ENCODE peak calls at places on chromosomes 7 and 10, in seven cellular contexts. One of them, this sample, is unnamed.

GRCh38 chr10:47049906-47050305 is 138.7 kb downstream of the PTPN20 start:
- DNase-seq in PC-3: no peak
- DNase-seq in neural progenitor cell: no peak
- DNase-seq in PC-9: no peak
- DNase-seq in CD4-positive, alpha-beta T cell: no peak
- DNase-seq in gastrocnemius medialis: no peak
- DNase-seq in A549: no peak
- DNase-seq in this sample: no peak

GRCh38 chr7:27745064-27745583 is 5.2 kb downstream of the TAX1BP1 start:
- DNase-seq in PC-3: peak; percentile 79
- DNase-seq in neural progenitor cell: peak; percentile 18
- DNase-seq in PC-9: peak; percentile 47
- DNase-seq in CD4-positive, alpha-beta T cell: no peak
- DNase-seq in gastrocnemius medialis: no peak
- DNase-seq in A549: peak; percentile 67
- DNase-seq in this sample: peak; percentile 51

GRCh38 chr7:34039033-34039432 is 133.7 kb downstream of the BMPER start:
- DNase-seq in PC-3: no peak
- DNase-seq in neural progenitor cell: no peak
- DNase-seq in PC-9: no peak
- DNase-seq in CD4-positive, alpha-beta T cell: no peak
- DNase-seq in gastrocnemius medialis: no peak
- DNase-seq in A549: no peak
- DNase-seq in this sample: no peak

GRCh38 chr7:156113733-156114132 is 301.5 kb upstream of the SHH start:
- DNase-seq in PC-3: peak; percentile 9
- DNase-seq in neural progenitor cell: no peak
- DNase-seq in PC-9: no peak
- DNase-seq in CD4-positive, alpha-beta T cell: no peak
- DNase-seq in gastrocnemius medialis: no peak
- DNase-seq in A549: no peak
- DNase-seq in this sample: no peak

GRCh38 chr10:124545346-124545745 is 83.7 kb downstream of the LHPP start:
- DNase-seq in PC-3: no peak
- DNase-seq in neural progenitor cell: no peak
- DNase-seq in PC-9: no peak
- DNase-seq in CD4-positive, alpha-beta T cell: no peak
- DNase-seq in gastrocnemius medialis: no peak
- DNase-seq in A549: no peak
- DNase-seq in this sample: no peak

GRCh38 chr7:29408841-29409243 is 154.8 kb upstream of the PRR15 start:
- DNase-seq in PC-3: peak; percentile 94
- DNase-seq in neural progenitor cell: peak; percentile 79
- DNase-seq in PC-9: peak; percentile 55
- DNase-seq in CD4-positive, alpha-beta T cell: peak; percentile 33
- DNase-seq in gastrocnemius medialis: no peak
- DNase-seq in A549: peak; percentile 71
- DNase-seq in this sample: peak; percentile 16

GRCh38 chr10:1409359-1409750 is 328.0 kb downstream of the ADARB2 start:
- DNase-seq in PC-3: no peak
- DNase-seq in neural progenitor cell: no peak
- DNase-seq in PC-9: no peak
- DNase-seq in CD4-positive, alpha-beta T cell: no peak
- DNase-seq in gastrocnemius medialis: no peak
- DNase-seq in A549: no peak
- DNase-seq in this sample: no peak

GRCh38 chr7:127252380-127252718 is 392 bp downstream of the GRM8 start:
- DNase-seq in PC-3: no peak
- DNase-seq in neural progenitor cell: peak; percentile 12
- DNase-seq in PC-9: no peak
- DNase-seq in CD4-positive, alpha-beta T cell: no peak
- DNase-seq in gastrocnemius medialis: no peak
- DNase-seq in A549: no peak
- DNase-seq in this sample: no peak

GRCh38 chr7:34675749-34676374 is 17.8 kb downstream of the NPSR1 start:
- DNase-seq in PC-3: peak; percentile 49
- DNase-seq in neural progenitor cell: peak; percentile 60
- DNase-seq in PC-9: peak; percentile 15
- DNase-seq in CD4-positive, alpha-beta T cell: no peak
- DNase-seq in gastrocnemius medialis: no peak
- DNase-seq in A549: peak; percentile 48
- DNase-seq in this sample: no peak

GRCh38 chr7:98360221-98361124 is 40.4 kb downstream of the BAIAP2L1 start:
- DNase-seq in PC-3: no peak
- DNase-seq in neural progenitor cell: peak; percentile 22
- DNase-seq in PC-9: peak; percentile 82
- DNase-seq in CD4-positive, alpha-beta T cell: no peak
- DNase-seq in gastrocnemius medialis: no peak
- DNase-seq in A549: peak; percentile 61
- DNase-seq in this sample: no peak

GRCh38 chr7:75732764-75733630 is 5.7 kb downstream of the HIP1 start:
- DNase-seq in PC-3: peak; percentile 52
- DNase-seq in neural progenitor cell: no peak
- DNase-seq in PC-9: no peak
- DNase-seq in CD4-positive, alpha-beta T cell: no peak
- DNase-seq in gastrocnemius medialis: peak; percentile 30
- DNase-seq in A549: peak; percentile 65
- DNase-seq in this sample: no peak

GRCh38 chr10:84429926-84430520 is 101.6 kb downstream of the CCSER2 start:
- DNase-seq in PC-3: peak; percentile 77
- DNase-seq in neural progenitor cell: peak; percentile 84
- DNase-seq in PC-9: peak; percentile 67
- DNase-seq in CD4-positive, alpha-beta T cell: peak; percentile 45
- DNase-seq in gastrocnemius medialis: peak; percentile 61
- DNase-seq in A549: peak; percentile 19
- DNase-seq in this sample: no peak

GRCh38 chr7:6272481-6273323 is at the start of gene CYTH3:
- DNase-seq in PC-3: peak; percentile 92
- DNase-seq in neural progenitor cell: peak; percentile 95
- DNase-seq in PC-9: peak; percentile 96
- DNase-seq in CD4-positive, alpha-beta T cell: peak; percentile 61
- DNase-seq in gastrocnemius medialis: peak; percentile 73
- DNase-seq in A549: peak; percentile 86
- DNase-seq in this sample: no peak

GRCh38 chr10:107880185-107880584 is 715.7 kb upstream of the SORCS1 start:
- DNase-seq in PC-3: no peak
- DNase-seq in neural progenitor cell: no peak
- DNase-seq in PC-9: no peak
- DNase-seq in CD4-positive, alpha-beta T cell: no peak
- DNase-seq in gastrocnemius medialis: no peak
- DNase-seq in A549: no peak
- DNase-seq in this sample: no peak
- H3K9me3 ChIP-seq in PC-3: no peaks in the 10 kb centered on the region
- H3K9me3 ChIP-seq in neural progenitor cell: peaks cover 4% of the 10 kb centered on the region
- H3K9me3 ChIP-seq in PC-9: no peaks in the 10 kb centered on the region
- H3K9me3 ChIP-seq in CD4-positive, alpha-beta T cell: no peaks in the 10 kb centered on the region
- H3K9me3 ChIP-seq in gastrocnemius medialis: no peaks in the 10 kb centered on the region
- H3K9me3 ChIP-seq in A549: peaks cover 2% of the 10 kb centered on the region
- H3K9me3 ChIP-seq in this sample: peaks cover 14% of the 10 kb centered on the region

DNA sequence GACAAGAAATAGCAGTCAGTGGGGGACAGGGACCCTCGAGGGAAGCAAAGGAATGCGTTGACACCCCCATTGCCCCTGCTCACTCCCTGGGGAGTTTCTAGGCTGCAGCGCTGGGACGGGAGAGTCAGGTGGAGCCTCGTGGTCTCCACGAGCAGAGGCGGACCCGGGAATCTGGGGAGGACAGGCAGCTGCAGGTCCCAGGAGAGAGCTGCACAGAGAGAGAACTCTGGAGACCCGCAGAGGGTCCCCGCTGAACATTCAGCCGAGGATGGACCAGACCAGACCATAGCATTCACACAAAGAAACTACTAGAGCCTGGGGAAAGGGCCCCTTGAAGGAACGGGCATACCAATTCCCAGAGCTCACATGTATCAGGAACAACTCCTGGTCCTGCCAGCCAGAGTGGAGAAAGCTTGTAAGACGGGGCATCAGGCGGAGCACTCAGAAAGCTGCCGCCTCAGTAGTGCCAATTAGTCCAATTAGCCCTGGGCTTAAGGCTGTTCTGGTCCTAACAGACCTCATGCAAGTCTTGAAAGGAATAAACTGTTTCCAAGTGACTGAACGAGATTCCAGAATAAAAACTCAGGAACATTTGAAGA is 966.7 kb upstream of the ZNF722 start:
- DNase-seq in PC-3: no peak
- DNase-seq in neural progenitor cell: no peak
- DNase-seq in PC-9: no peak
- DNase-seq in CD4-positive, alpha-beta T cell: no peak
- DNase-seq in gastrocnemius medialis: no peak
- DNase-seq in A549: no peak
- DNase-seq in this sample: no peak
- H3K9me3 ChIP-seq in PC-3: no peaks in the 10 kb centered on the region
- H3K9me3 ChIP-seq in neural progenitor cell: peaks cover 71% of the 10 kb centered on the region
- H3K9me3 ChIP-seq in PC-9: no peaks in the 10 kb centered on the region
- H3K9me3 ChIP-seq in CD4-positive, alpha-beta T cell: peaks cover 21% of the 10 kb centered on the region
- H3K9me3 ChIP-seq in gastrocnemius medialis: no peaks in the 10 kb centered on the region
- H3K9me3 ChIP-seq in A549: peaks cover 2% of the 10 kb centered on the region
- H3K9me3 ChIP-seq in this sample: peaks cover 44% of the 10 kb centered on the region

GRCh38 chr7:158263964-158264748 is 323.5 kb downstream of the PTPRN2 start:
- DNase-seq in PC-3: no peak
- DNase-seq in neural progenitor cell: no peak
- DNase-seq in PC-9: no peak
- DNase-seq in CD4-positive, alpha-beta T cell: no peak
- DNase-seq in gastrocnemius medialis: no peak
- DNase-seq in A549: no peak
- DNase-seq in this sample: no peak

GRCh38 chr7:158261362-158262235 is 326.0 kb downstream of the PTPRN2 start:
- DNase-seq in PC-3: no peak
- DNase-seq in neural progenitor cell: no peak
- DNase-seq in PC-9: no peak
- DNase-seq in CD4-positive, alpha-beta T cell: no peak
- DNase-seq in gastrocnemius medialis: no peak
- DNase-seq in A549: no peak
- DNase-seq in this sample: no peak

GRCh38 chr7:158263110-158263963 is 324.3 kb downstream of the PTPRN2 start:
- DNase-seq in PC-3: no peak
- DNase-seq in neural progenitor cell: no peak
- DNase-seq in PC-9: no peak
- DNase-seq in CD4-positive, alpha-beta T cell: no peak
- DNase-seq in gastrocnemius medialis: no peak
- DNase-seq in A549: no peak
- DNase-seq in this sample: no peak

GRCh38 chr7:158260567-158261361 is 326.9 kb downstream of the PTPRN2 start:
- DNase-seq in PC-3: no peak
- DNase-seq in neural progenitor cell: no peak
- DNase-seq in PC-9: no peak
- DNase-seq in CD4-positive, alpha-beta T cell: no peak
- DNase-seq in gastrocnemius medialis: no peak
- DNase-seq in A549: no peak
- DNase-seq in this sample: no peak

GRCh38 chr7:158262284-158263109 is 325.1 kb downstream of the PTPRN2 start:
- DNase-seq in PC-3: no peak
- DNase-seq in neural progenitor cell: no peak
- DNase-seq in PC-9: no peak
- DNase-seq in CD4-positive, alpha-beta T cell: no peak
- DNase-seq in gastrocnemius medialis: no peak
- DNase-seq in A549: no peak
- DNase-seq in this sample: no peak
- H3K9me3 ChIP-seq in PC-3: no peaks in the 10 kb centered on the region
- H3K9me3 ChIP-seq in neural progenitor cell: no peaks in the 10 kb centered on the region
- H3K9me3 ChIP-seq in PC-9: peaks cover 8% of the 10 kb centered on the region
- H3K9me3 ChIP-seq in CD4-positive, alpha-beta T cell: no peaks in the 10 kb centered on the region
- H3K9me3 ChIP-seq in gastrocnemius medialis: no peaks in the 10 kb centered on the region
- H3K9me3 ChIP-seq in A549: peaks cover 5% of the 10 kb centered on the region
- H3K9me3 ChIP-seq in this sample: peaks cover 95% of the 10 kb centered on the region

DNA sequence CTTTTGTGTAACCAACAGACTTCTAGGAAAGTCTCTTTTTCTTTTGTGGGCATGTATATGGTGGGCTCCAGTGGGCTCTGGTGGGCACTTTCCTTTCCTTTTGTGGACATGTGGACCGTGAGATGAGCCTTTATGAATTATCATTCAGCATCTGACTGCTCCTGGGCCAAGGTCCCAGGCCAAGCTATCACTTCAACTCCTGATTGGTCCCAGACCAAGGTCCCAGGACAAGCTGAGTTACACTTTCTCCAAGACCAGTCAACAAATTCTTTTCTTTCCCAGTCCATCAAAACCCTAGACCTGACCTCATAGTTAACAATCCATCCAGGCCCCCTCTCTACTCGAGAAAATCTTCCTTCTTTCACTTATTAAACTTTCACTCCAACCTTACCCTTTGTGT is 1.0 kb downstream of the AKR1C8 start:
- DNase-seq in PC-3: no peak
- DNase-seq in neural progenitor cell: no peak
- DNase-seq in PC-9: no peak
- DNase-seq in CD4-positive, alpha-beta T cell: no peak
- DNase-seq in gastrocnemius medialis: no peak
- DNase-seq in A549: no peak
- DNase-seq in this sample: no peak
- H3K9me3 ChIP-seq in PC-3: no peaks in the 10 kb centered on the region
- H3K9me3 ChIP-seq in neural progenitor cell: no peaks in the 10 kb centered on the region
- H3K9me3 ChIP-seq in PC-9: peaks cover 5% of the 10 kb centered on the region
- H3K9me3 ChIP-seq in CD4-positive, alpha-beta T cell: no peaks in the 10 kb centered on the region
- H3K9me3 ChIP-seq in gastrocnemius medialis: no peaks in the 10 kb centered on the region
- H3K9me3 ChIP-seq in A549: no peaks in the 10 kb centered on the region
- H3K9me3 ChIP-seq in this sample: no peaks in the 10 kb centered on the region

DNA sequence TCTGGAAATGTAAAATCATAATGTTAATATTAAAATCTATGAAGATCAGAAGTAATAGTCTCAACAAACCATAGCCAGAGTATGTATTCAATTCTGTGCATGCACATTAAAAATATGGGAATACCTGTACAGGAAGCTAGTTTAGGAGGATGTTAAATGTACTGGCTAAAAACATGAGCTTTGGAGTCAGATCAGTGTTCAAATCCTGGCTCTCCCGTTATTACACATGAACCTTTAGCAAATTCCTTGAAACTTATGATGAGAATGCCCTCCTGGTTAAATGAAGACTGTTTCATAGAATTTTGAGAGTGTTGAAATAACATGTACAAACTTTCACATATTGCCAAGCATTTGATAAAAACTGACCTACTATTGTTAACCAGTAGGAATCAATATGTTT is 4.6 kb downstream of the ARL4A start:
- DNase-seq in PC-3: no peak
- DNase-seq in neural progenitor cell: no peak
- DNase-seq in PC-9: no peak
- DNase-seq in CD4-positive, alpha-beta T cell: no peak
- DNase-seq in gastrocnemius medialis: no peak
- DNase-seq in A549: no peak
- DNase-seq in this sample: no peak
- H3K9me3 ChIP-seq in PC-3: no peaks in the 10 kb centered on the region
- H3K9me3 ChIP-seq in neural progenitor cell: no peaks in the 10 kb centered on the region
- H3K9me3 ChIP-seq in PC-9: no peaks in the 10 kb centered on the region
- H3K9me3 ChIP-seq in CD4-positive, alpha-beta T cell: no peaks in the 10 kb centered on the region
- H3K9me3 ChIP-seq in gastrocnemius medialis: no peaks in the 10 kb centered on the region
- H3K9me3 ChIP-seq in A549: no peaks in the 10 kb centered on the region
- H3K9me3 ChIP-seq in this sample: no peaks in the 10 kb centered on the region